ENCODE peak calls at places on chromosomes 7 and 10, in five cellular contexts. A is mammary epithelial cell, W is HCT116, P is IMR-90, B is endothelial cell of umbilical vein. C is an unnamed sample.

GRCh38 chr10:117391436-117392205 is 16.4 kb upstream of the PDZD8 start:
- DNase-seq in A (no peak), W (no peak), B (no peak), P (peak), C (no peak)

GRCh38 chr10:103678104-103678526 is 177.3 kb downstream of the SH3PXD2A start:
- DNase-seq in A (no peak), B (peak), W (no peak), P (peak), C (peak)

GRCh38 chr7:45219130-45219529 is 61.5 kb downstream of the RAMP3 start:
- DNase-seq in P (no peak), B (no peak), A (no peak), W (no peak), C (no peak)

GRCh38 chr10:80497187-80498038 is 40.3 kb upstream of the SH2D4B start:
- DNase-seq in B (peak), P (peak), W (no peak), A (peak), C (peak)

GRCh38 chr7:150727381-150727780 is 9.8 kb upstream of the GIMAP5 start:
- DNase-seq in P (no peak), A (peak), W (no peak), B (no peak), C (peak)

GRCh38 chr10:18539335-18539734 is 112.1 kb downstream of the NSUN6 start:
- DNase-seq in P (no peak), A (no peak), W (no peak), B (no peak), C (no peak)

GRCh38 chr10:110356628-110357245 is 52.0 kb upstream of the SMNDC1 start:
- DNase-seq in A (peak), B (no peak), P (peak), W (peak), C (peak)

GRCh38 chr10:121237718-121238117 is 360.5 kb downstream of the FGFR2 start:
- DNase-seq in W (no peak), P (no peak), B (no peak), A (no peak), C (no peak)

GRCh38 chr10:49552277-49552676 is 13.4 kb upstream of the ERCC6 start:
- DNase-seq in A (peak), P (peak), B (peak), W (no peak), C (no peak)

GRCh38 chr10:115827180-115827579 is 445.8 kb downstream of the GFRA1 start:
- DNase-seq in W (no peak), B (no peak), A (no peak), P (peak), C (no peak)

GRCh38 chr10:30828680-30829079 is 199.1 kb upstream of the LYZL2 start:
- DNase-seq in W (no peak), B (no peak), P (no peak), A (no peak), C (no peak)

GRCh38 chr7:93055543-93056107 is 62.2 kb downstream of the SAMD9 start:
- DNase-seq in B (peak), W (no peak), A (peak), P (peak), C (no peak)

GRCh38 chr10:116767235-116767634 is 24.9 kb upstream of the HSPA12A start:
- DNase-seq in W (no peak), B (no peak), P (no peak), A (no peak), C (peak)

GRCh38 chr7:19491821-19492452 is 216.9 kb downstream of the POLR1F start:
- DNase-seq in P (peak), B (peak), W (peak), A (peak), C (no peak)

GRCh38 chr10:60353519-60354258 is 36.0 kb downstream of the ANK3 start:
- DNase-seq in A (no peak), W (no peak), B (no peak), P (peak), C (no peak)
- H3K9ac ChIP-seq in A (no peak), W (no peak), B (no peak), P (no peak), C (no peak)

GRCh38 chr7:118182618-118183253 is 1.2 kb upstream of the LSM8 start:
- DNase-seq in W (no peak), B (no peak), A (no peak), P (no peak), C (no peak)
- H3K4me3 ChIP-seq in W (peak), B (no peak), A (peak), P (peak), C (peak)

DNA sequence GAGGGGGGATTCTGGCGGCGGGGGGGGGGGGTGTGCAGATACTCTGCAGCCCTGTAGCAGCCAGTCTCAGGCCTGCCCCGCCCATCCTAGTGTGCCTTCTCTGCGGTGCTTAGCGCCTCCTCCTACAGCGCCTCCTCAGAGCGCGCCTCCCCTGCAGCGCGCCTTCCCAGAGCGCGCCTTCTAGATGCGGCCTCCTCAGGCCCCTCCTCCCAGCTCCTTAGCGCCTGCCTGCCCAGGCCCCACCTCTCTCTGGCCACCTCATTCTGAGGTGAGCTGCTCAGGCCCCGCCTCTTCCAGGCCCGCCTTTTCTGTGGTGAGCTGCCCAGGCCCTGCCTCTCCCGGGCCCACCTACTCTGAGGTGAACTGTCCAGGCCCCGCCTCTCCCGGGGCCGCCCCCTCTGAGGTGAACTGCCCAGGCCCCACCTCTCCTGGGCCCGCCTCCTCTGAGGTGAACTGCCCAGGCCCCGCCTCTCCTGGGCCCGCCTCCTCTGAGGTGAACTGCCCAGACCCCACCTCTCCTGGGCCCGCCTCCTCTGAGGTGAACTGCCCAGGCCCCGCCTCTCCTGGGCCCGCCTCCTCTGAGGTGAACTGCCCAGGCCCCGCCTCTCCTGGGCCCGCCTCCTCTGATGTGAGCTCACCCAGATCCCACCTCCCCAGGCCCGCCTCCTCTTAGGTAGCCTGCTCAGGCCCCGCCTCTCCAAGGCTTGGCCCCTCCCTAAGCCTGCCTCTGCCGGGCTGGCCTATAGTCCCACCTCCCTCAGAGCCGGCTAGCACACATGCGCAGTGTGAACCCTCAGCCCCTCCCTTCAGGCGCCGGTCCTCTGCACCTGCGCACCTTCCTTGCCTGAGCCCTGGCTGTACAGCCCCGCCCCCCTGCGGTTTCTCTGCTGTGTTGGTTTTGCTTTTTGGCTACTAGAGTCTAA is 2.1 kb upstream of the SGCE start:
- DNase-seq in P (peak), B (peak), A (peak), W (peak), C (peak)
- H3K9ac ChIP-seq in P (no peak), B (no peak), A (no peak), W (no peak), C (no peak)

GRCh38 chr7:366171-366916 is 76.4 kb downstream of the FOXL3 start:
- DNase-seq in P (peak), W (no peak), A (no peak), B (peak), C (no peak)
- H3K4me3 ChIP-seq in P (peak), W (no peak), A (no peak), B (no peak), C (no peak)

DNA sequence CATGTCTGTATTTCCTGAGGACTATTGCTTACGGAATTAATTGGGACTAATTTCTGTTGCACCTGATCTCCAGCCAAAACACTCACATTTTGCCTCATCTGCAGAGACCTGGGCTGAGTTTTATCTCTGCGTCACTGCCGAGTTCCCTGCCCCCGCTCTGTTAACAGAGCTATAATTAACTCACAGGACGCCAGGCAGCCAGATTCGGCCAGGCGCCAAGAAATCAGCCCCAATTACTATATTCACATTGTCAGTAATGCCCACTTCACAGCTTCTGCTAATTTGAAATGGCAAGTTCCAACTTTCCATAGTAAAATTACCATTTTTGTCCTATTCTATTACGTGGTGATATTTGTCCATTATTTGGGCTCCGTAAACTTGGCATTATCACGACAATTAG is 130.5 kb downstream of the CUX1 start:
- DNase-seq in B (peak), A (no peak), W (no peak), P (no peak), C (no peak)
- H3K9ac ChIP-seq in B (no peak), A (no peak), W (peak), P (no peak), C (no peak)

DNA sequence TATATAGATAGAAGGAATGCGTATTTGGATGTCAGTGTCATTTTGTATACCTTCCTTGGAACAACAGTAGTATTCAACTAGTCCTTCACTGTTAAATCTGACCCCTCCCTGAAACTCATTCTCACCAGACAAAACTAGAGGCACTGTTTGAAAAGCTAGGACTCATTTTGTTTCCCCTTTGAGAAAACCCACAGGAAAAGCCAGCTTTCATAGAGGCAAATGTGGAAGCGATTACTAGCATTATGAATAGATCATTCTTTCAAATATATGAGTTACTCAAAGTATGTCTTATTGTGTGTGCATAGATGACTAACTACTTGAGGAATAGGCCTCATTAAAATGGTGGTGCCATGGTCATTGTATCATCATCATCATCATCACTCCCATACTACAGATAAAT is 1.9 kb upstream of the ASB15 start:
- DNase-seq in A (no peak), W (no peak), B (no peak), P (no peak), C (no peak)
- H3K4me3 ChIP-seq in A (no peak), W (no peak), B (no peak), P (no peak), C (no peak)

GRCh38 chr7:81768951-81769778 is 682 bp downstream of the HGF start:
- DNase-seq in W (no peak), B (peak), P (peak), A (no peak), C (no peak)

GRCh38 chr7:81770823-81771222 is 976 bp upstream of the HGF start:
- DNase-seq in B (no peak), A (no peak), W (no peak), P (no peak), C (no peak)

GRCh38 chr7:81769891-81770818 is at the start of gene HGF:
- DNase-seq in A (no peak), P (peak), B (peak), W (no peak), C (peak)

GRCh38 chr7:81767883-81768282 is 2.0 kb downstream of the HGF start:
- DNase-seq in P (peak), W (no peak), B (no peak), A (no peak), C (no peak)
- H3K9ac ChIP-seq in P (peak), W (no peak), B (no peak), A (no peak), C (no peak)

DNA sequence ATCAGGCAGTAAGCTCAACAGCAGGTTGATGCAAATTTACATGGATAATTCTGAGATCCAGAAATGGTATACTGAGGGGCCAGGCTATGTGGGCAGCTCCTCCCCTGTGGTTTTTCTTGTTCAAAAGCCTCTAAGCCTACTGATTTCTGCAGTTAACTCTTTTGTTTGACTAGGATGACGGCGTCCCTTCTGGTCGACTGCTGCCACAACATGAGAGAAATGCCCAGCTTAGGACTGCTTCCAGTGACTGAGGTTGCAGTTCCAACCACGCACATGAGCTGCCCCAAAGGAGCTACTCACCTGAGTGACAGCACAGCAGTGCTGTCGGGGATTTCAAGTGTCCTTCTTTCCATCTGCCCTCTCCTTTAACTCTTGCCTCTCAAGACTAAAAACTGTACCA is 973.0 kb upstream of the GHITM start:
- DNase-seq in B (no peak), P (no peak), W (no peak), A (peak), C (no peak)
- H3K4me3 ChIP-seq in B (no peak), P (no peak), W (no peak), A (no peak), C (no peak)